ENCODE peak calls at places on chromosomes 6 and 20, in seven cellular contexts. V, L, B, K, S, G and Z are unnamed samples.

GRCh38 chr6:158767714-158768113 is 51.5 kb downstream of the EZR start:
- DNase-seq in V (no peak), K (no peak), G (no peak), S (no peak), L (no peak), B (no peak), Z (no peak)

GRCh38 chr20:22921595-22922421 is 113.3 kb upstream of the SSTR4 start:
- DNase-seq in G (peak; percentile 70), K (no peak), B (peak; percentile 38), S (peak; percentile 65), L (no peak), V (peak; percentile 80), Z (peak; percentile 81)

GRCh38 chr6:108650781-108651180 is 90.1 kb downstream of the FOXO3 start:
- DNase-seq in K (no peak), V (peak; percentile 72), B (peak; percentile 56), L (no peak), G (peak; percentile 72), S (peak; percentile 84), Z (no peak)

GRCh38 chr6:102994866-102995265 is 1601.4 kb downstream of the GRIK2 start:
- DNase-seq in B (no peak), L (no peak), V (no peak), K (no peak), S (no peak), G (no peak), Z (no peak)

GRCh38 chr20:19498756-19499155 is 259.3 kb upstream of the RIN2 start:
- DNase-seq in S (no peak), K (no peak), V (no peak), L (no peak), B (no peak), G (no peak), Z (no peak)

GRCh38 chr6:162580619-162581018 is 146.9 kb downstream of the PRKN start:
- DNase-seq in G (no peak), L (no peak), S (no peak), B (no peak), V (no peak), K (no peak), Z (no peak)

GRCh38 chr6:168198302-168199180 is 119.5 kb upstream of the FRMD1 start:
- DNase-seq in L (peak; percentile 72), B (no peak), G (no peak), K (no peak), S (no peak), V (no peak), Z (no peak)

GRCh38 chr6:44733868-44734267 is 346.4 kb downstream of the CDC5L start:
- DNase-seq in G (no peak), L (no peak), K (no peak), V (no peak), B (no peak), S (no peak), Z (peak; percentile 52)

GRCh38 chr6:146260886-146261285 is 232.0 kb downstream of the GRM1 start:
- DNase-seq in L (no peak), G (no peak), S (no peak), K (no peak), B (no peak), V (no peak), Z (no peak)

GRCh38 chr6:140966676-140967075 is 1166.0 kb upstream of the GJE1 start:
- DNase-seq in B (no peak), G (no peak), L (no peak), S (no peak), V (no peak), K (no peak), Z (no peak)

GRCh38 chr6:44580901-44581300 is 193.4 kb downstream of the CDC5L start:
- DNase-seq in L (no peak), K (no peak), V (peak; percentile 85), B (peak; percentile 80), S (peak; percentile 57), G (peak; percentile 85), Z (no peak)

GRCh38 chr6:117548797-117549301 is 53.5 kb downstream of the GOPC start:
- DNase-seq in B (peak; percentile 87), G (peak; percentile 75), V (peak; percentile 70), K (no peak), S (peak; percentile 36), L (no peak), Z (no peak)

GRCh38 chr6:169319561-169319960 is 65.9 kb upstream of the THBS2 start:
- DNase-seq in V (no peak), L (peak; percentile 83), B (no peak), S (peak; percentile 48), G (no peak), K (no peak), Z (no peak)

GRCh38 chr20:58498445-58499068 is 16.6 kb downstream of the APCDD1L start:
- DNase-seq in L (peak; percentile 61), K (no peak), V (no peak), B (no peak), S (no peak), G (no peak), Z (no peak)

GRCh38 chr20:59741073-59741472 is 136.7 kb downstream of the PHACTR3 start:
- DNase-seq in V (no peak), K (no peak), G (no peak), B (no peak), L (no peak), S (no peak), Z (no peak)

GRCh38 chr6:166610104-166610503 is 16.9 kb downstream of the RPS6KA2 start:
- DNase-seq in L (peak; percentile 28), V (no peak), S (no peak), G (no peak), B (no peak), K (no peak), Z (no peak)

GRCh38 chr6:80357674-80358073 is 251.2 kb downstream of the BCKDHB start:
- DNase-seq in K (no peak), B (no peak), S (peak; percentile 92), V (no peak), G (no peak), L (no peak), Z (no peak)

GRCh38 chr20:38970302-38970701 is 8.2 kb downstream of the DHX35 start:
- DNase-seq in L (no peak), K (no peak), V (peak; percentile 97), B (peak; percentile 58), G (peak; percentile 92), S (peak; percentile 81), Z (no peak)

GRCh38 chr20:24986436-24987015 is 6.0 kb downstream of the APMAP start:
- DNase-seq in K (no peak), L (peak; percentile 7), B (no peak), G (no peak), S (no peak), V (no peak), Z (no peak)

GRCh38 chr6:65933390-65933789 is 226.4 kb upstream of the EYS start:
- DNase-seq in L (no peak), V (no peak), K (no peak), S (no peak), G (no peak), B (no peak), Z (no peak)

GRCh38 chr6:113329942-113330897 is 526.9 kb upstream of the MARCKS start:
- DNase-seq in G (no peak), V (no peak), S (no peak), L (no peak), K (no peak), B (no peak), Z (no peak)

GRCh38 chr6:151916680-151917164 is 109.2 kb downstream of the ESR1 start:
- DNase-seq in V (peak; percentile 96), S (peak; percentile 91), G (peak; percentile 93), L (no peak), B (peak; percentile 70), K (no peak), Z (no peak)

GRCh38 chr6:24980507-24981384 is 45.0 kb upstream of the RIPOR2 start:
- DNase-seq in K (no peak), B (no peak), G (peak; percentile 64), L (no peak), V (peak; percentile 66), S (peak; percentile 33), Z (peak; percentile 77)